ENCODE peak calls at places on chromosomes 6 and 20, in nine cellular contexts. Y is left ventricle myocardium superior; J is SW 1271; V is activated CD8-positive, alpha-beta memory T cell treated with anti-CD3 and anti-CD28 coated beads for 24 hours; L is astrocyte of the spinal cord; A is T-cell; W is uterus; Z is fibroblast of the aortic adventitia; U is AG10803. I is an unnamed sample.

GRCh38 chr20:815914-816606 is 17.5 kb upstream of the FAM110A start:
- DNase-seq in V (peak; percentile 85), W (peak; percentile 51), A (peak; percentile 16), Z (peak; percentile 59), J (peak; percentile 78), U (peak; percentile 45), L (peak; percentile 49), Y (peak; percentile 70), I (peak; percentile 25)

GRCh38 chr20:16476032-16476431 is 97.2 kb downstream of the KIF16B start:
- DNase-seq in W (no peak), A (no peak), U (peak; percentile 55), J (peak; percentile 71), L (peak; percentile 73), Z (peak; percentile 73), Y (no peak), V (no peak), I (peak; percentile 24)

GRCh38 chr20:38751360-38751976 is 3.2 kb downstream of the ACTR5 start:
- DNase-seq in V (no peak), Z (peak; percentile 66), Y (no peak), A (no peak), W (no peak), U (peak; percentile 36), J (peak; percentile 72), L (peak; percentile 38), I (peak; percentile 59)

GRCh38 chr6:128079026-128079425 is 178.2 kb upstream of the THEMIS start:
- DNase-seq in Y (no peak), A (no peak), V (no peak), U (peak; percentile 6), L (no peak), J (no peak), Z (no peak), W (no peak), I (no peak)

GRCh38 chr6:7051780-7052440 is 55.9 kb upstream of the RREB1 start:
- DNase-seq in A (peak; percentile 29), Y (peak; percentile 74), L (peak; percentile 37), W (peak; percentile 47), J (no peak), V (peak; percentile 78), U (no peak), Z (no peak), I (no peak)

GRCh38 chr6:116084284-116084683 is 16.4 kb upstream of the NT5DC1 start:
- DNase-seq in J (no peak), Y (no peak), L (no peak), Z (no peak), A (no peak), V (no peak), W (no peak), U (no peak), I (no peak)

GRCh38 chr20:62800314-62801259 is 4.0 kb upstream of the OGFR start:
- DNase-seq in Y (no peak), Z (no peak), L (no peak), A (no peak), J (no peak), V (no peak), U (no peak), W (no peak), I (no peak)

GRCh38 chr6:15282334-15282733 is 36.5 kb downstream of the JARID2 start:
- DNase-seq in U (no peak), J (no peak), L (no peak), Y (no peak), Z (no peak), W (no peak), A (no peak), V (peak; percentile 15), I (no peak)